ENCODE peak calls at places on chromosomes 6 and 20, in four cellular contexts. B, E, U and G are unnamed samples.

GRCh38 chr6:96853083-96853482 is 15.8 kb upstream of the GPR63 start:
- DNase-seq in U (no peak), E (no peak), B (no peak), G (no peak)

GRCh38 chr6:24009319-24009718 is 116.7 kb upstream of the NRSN1 start:
- DNase-seq in B (no peak), E (no peak), U (no peak), G (no peak)

GRCh38 chr6:133947302-133947900 is 5.6 kb upstream of the TBPL1 start:
- DNase-seq in E (no peak), B (no peak), U (no peak), G (no peak)

GRCh38 chr6:74609857-74610256 is 596.0 kb downstream of the COL12A1 start:
- DNase-seq in U (no peak), E (no peak), B (no peak), G (no peak)

GRCh38 chr20:49909499-49910339 is 5.6 kb downstream of the SPATA2 start:
- DNase-seq in U (peak), E (peak), B (no peak), G (peak)

GRCh38 chr6:98037571-98037970 is 754.6 kb upstream of the MMS22L start:
- DNase-seq in B (no peak), U (no peak), E (no peak), G (no peak)

GRCh38 chr6:142913036-142913510 is 31.9 kb downstream of the HIVEP2 start:
- DNase-seq in E (no peak), B (no peak), U (no peak), G (no peak)

GRCh38 chr6:13669476-13669875 is 42.2 kb downstream of the RANBP9 start:
- DNase-seq in E (no peak), B (no peak), U (no peak), G (no peak)

GRCh38 chr20:59625214-59625922 is 21.0 kb downstream of the PHACTR3 start:
- DNase-seq in E (no peak), B (no peak), U (no peak), G (no peak)

GRCh38 chr20:10060223-10060622 is 25.4 kb downstream of the ANKEF1 start:
- DNase-seq in U (no peak), E (no peak), B (no peak), G (no peak)
- TF ChIP-seq ELF4 in U (no peak), E (no peak), B (no peak), G (no peak)

DNA sequence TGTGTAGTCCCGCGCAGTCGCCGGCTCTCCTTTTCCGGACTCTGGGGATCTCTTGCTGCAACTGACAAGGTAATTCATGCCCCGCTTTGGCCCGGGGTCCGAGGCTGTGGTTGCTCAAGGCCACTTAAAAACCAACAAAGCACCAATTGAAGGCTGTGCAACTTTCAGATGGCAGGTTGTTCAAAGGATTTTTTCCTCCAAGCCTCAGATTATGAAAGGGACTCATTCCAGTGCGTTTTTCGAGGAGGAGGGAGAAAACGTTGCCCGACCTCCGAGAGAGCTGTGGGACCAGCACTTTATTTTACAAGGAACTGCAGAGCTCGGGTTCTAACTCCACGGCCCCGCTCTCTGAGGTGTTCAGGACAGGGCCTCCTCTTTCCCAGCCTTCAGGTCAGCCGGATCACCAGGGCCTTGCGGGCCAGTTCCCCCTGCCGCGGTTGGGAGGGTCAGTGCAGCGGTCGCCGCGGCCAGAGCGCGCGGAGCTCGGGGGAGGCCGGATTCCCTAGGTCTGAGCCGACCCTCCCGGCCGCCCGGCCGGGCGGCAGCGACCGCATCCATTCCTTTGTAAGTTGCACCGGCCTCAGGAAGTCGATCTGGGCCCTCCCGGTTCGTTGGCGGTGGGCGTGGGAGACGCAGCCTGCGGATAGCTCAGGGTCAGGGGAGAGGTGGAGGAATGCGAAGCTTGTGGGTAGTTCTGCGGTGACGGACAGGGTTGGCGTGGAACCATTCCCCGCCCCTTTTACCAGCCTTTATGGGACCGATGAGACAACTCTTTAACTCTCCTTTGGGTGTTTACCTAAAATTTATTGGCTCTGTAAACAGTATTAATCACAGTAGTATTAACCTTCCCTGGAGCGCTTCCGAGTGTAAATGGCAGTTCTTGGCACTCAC is 1.6 kb downstream of the UTRN start:
- DNase-seq in B (peak), E (peak), U (peak), G (peak)
- TF ChIP-seq ELF4 in B (no peak), E (no peak), U (no peak), G (no peak)

GRCh38 chr6:11925805-11926204 is 86.3 kb upstream of the HIVEP1 start:
- DNase-seq in B (no peak), U (no peak), E (no peak), G (no peak)
- TF ChIP-seq ELF4 in B (no peak), U (no peak), E (no peak), G (no peak)

GRCh38 chr20:64159711-64160110 is 4.5 kb upstream of the MYT1 start:
- DNase-seq in E (no peak), U (no peak), B (no peak), G (no peak)

GRCh38 chr20:64161595-64162238 is 2.5 kb upstream of the MYT1 start:
- DNase-seq in U (peak), B (peak), E (peak), G (peak)

GRCh38 chr20:64160118-64160517 is 4.1 kb upstream of the MYT1 start:
- DNase-seq in U (no peak), E (no peak), B (no peak), G (no peak)

GRCh38 chr20:64162239-64162621 is 2.0 kb upstream of the MYT1 start:
- DNase-seq in E (no peak), B (no peak), U (no peak), G (no peak)

GRCh38 chr20:64160536-64161495 is 3.4 kb upstream of the MYT1 start:
- DNase-seq in B (no peak), U (no peak), E (no peak), G (no peak)
- TF ChIP-seq ELF4 in B (no peak), U (no peak), E (no peak), G (no peak)

DNA sequence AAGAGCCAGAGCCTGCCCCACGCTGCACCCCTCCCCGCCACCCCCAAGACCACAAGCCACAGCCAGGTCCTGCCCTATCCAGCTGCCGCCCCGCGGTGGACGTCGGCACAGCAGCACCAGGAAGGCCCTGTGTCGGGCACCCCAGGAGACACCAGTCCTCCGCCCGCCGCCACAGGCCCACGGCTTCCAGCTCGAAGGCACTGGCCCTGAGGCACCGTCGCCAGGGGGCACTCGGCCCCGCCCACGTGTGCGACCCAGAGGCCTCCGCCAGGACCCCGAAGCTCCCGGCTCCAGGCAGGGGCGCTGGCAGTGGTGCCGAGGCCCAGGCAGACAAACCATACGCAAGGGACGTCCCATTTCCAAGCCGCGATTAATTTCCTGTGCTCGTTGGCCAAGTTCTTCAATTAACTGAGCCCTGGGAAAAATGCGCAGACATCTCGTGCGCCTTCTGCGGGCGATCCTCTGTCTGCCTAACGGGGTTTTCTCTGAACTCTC is 19.4 kb downstream of the KCNQ2 start:
- DNase-seq in E (peak), B (no peak), U (peak), G (no peak)
- TF ChIP-seq ELF4 in E (no peak), B (no peak), U (no peak), G (no peak)

GRCh38 chr6:121435444-121436069 is at the start of gene GJA1:
- DNase-seq in E (no peak), U (no peak), B (peak), G (peak)
- TF ChIP-seq ELF4 in E (no peak), U (no peak), B (no peak), G (no peak)

GRCh38 chr6:1377526-1378223 is 11.7 kb upstream of the FOXF2 start:
- DNase-seq in B (no peak), E (no peak), U (no peak), G (no peak)
- TF ChIP-seq ELF4 in B (no peak), E (no peak), U (no peak), G (no peak)

DNA sequence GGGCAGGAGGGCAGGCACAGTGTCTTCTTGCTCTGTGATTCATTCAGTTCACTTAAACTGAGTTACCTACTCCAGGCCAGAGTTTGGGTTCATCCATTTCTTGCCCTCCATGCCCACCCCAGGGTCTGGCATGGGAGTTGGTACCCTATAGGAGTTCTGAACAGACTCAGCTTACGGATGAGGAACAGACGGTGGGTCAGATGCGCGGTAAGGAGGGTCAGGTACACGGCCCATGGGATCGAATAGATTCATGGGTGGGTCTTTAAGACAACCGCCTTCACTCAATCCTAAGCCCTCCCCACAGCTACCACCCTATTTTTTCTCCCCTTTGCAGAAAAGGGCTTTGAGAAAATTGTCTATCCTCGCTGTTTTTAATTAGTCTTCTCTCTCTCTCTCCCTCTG is 13.1 kb upstream of the TRIB3 start:
- DNase-seq in B (no peak), E (no peak), U (no peak), G (no peak)
- TF ChIP-seq ELF4 in B (no peak), E (no peak), U (no peak), G (no peak)

GRCh38 chr6:44339763-44340625 is 2.5 kb upstream of the SPATS1 start:
- DNase-seq in U (no peak), E (no peak), B (no peak), G (no peak)
- TF ChIP-seq ELF4 in U (no peak), E (no peak), B (no peak), G (no peak)